ENCODE peak calls at places on chromosomes 13 and 19, in five cellular contexts. One of them, this sample, is unnamed.

GRCh38 chr13:98335721-98336120 is 158.7 kb upstream of the RNF113B start:
- DNase-seq in GM04504: no peak
- DNase-seq in neuronal stem cell: no peak
- DNase-seq in astrocyte of the hippocampus: no peak
- DNase-seq in iPS DF 19.7: no peak
- DNase-seq in this sample: no peak

GRCh38 chr19:3723883-3724282 is 15.7 kb downstream of the TJP3 start:
- DNase-seq in GM04504: no peak
- DNase-seq in neuronal stem cell: no peak
- DNase-seq in iPS DF 19.7: no peak
- DNase-seq in astrocyte of the hippocampus: no peak
- DNase-seq in this sample: no peak

GRCh38 chr13:98297043-98297442 is 120.0 kb upstream of the RNF113B start:
- DNase-seq in neuronal stem cell: no peak
- DNase-seq in GM04504: no peak
- DNase-seq in iPS DF 19.7: no peak
- DNase-seq in astrocyte of the hippocampus: no peak
- DNase-seq in this sample: no peak

GRCh38 chr13:32746474-32746873 is 160.2 kb downstream of the PDS5B start:
- DNase-seq in GM04504: no peak
- DNase-seq in iPS DF 19.7: no peak
- DNase-seq in neuronal stem cell: no peak
- DNase-seq in astrocyte of the hippocampus: peak; percentile 89
- DNase-seq in this sample: no peak

GRCh38 chr13:111152836-111153235 is 37.7 kb downstream of the ARHGEF7 start:
- DNase-seq in iPS DF 19.7: no peak
- DNase-seq in astrocyte of the hippocampus: no peak
- DNase-seq in neuronal stem cell: peak; percentile 4
- DNase-seq in GM04504: no peak
- DNase-seq in this sample: no peak

GRCh38 chr13:94674609-94675348 is 37.6 kb downstream of the SOX21 start:
- DNase-seq in GM04504: no peak
- DNase-seq in neuronal stem cell: peak; percentile 69
- DNase-seq in iPS DF 19.7: peak; percentile 38
- DNase-seq in astrocyte of the hippocampus: peak; percentile 70
- DNase-seq in this sample: peak; percentile 58

GRCh38 chr19:42601811-42602443 is 7.2 kb upstream of the CEACAM8 start:
- DNase-seq in GM04504: peak; percentile 22
- DNase-seq in astrocyte of the hippocampus: peak; percentile 69
- DNase-seq in neuronal stem cell: no peak
- DNase-seq in iPS DF 19.7: no peak
- DNase-seq in this sample: no peak

GRCh38 chr13:98389319-98389718 is 187.6 kb downstream of the STK24 start:
- DNase-seq in iPS DF 19.7: no peak
- DNase-seq in GM04504: no peak
- DNase-seq in astrocyte of the hippocampus: no peak
- DNase-seq in neuronal stem cell: no peak
- DNase-seq in this sample: no peak

GRCh38 chr13:113849981-113850721 is 13.7 kb downstream of the GAS6 start:
- DNase-seq in neuronal stem cell: no peak
- DNase-seq in astrocyte of the hippocampus: no peak
- DNase-seq in GM04504: no peak
- DNase-seq in iPS DF 19.7: no peak
- DNase-seq in this sample: no peak

GRCh38 chr13:26280295-26280694 is 26.4 kb downstream of the CDK8 start:
- DNase-seq in neuronal stem cell: no peak
- DNase-seq in astrocyte of the hippocampus: peak; percentile 74
- DNase-seq in iPS DF 19.7: no peak
- DNase-seq in GM04504: peak; percentile 27
- DNase-seq in this sample: no peak

GRCh38 chr19:38095411-38096308 is 128.4 kb downstream of the DPF1 start:
- DNase-seq in astrocyte of the hippocampus: peak; percentile 83
- DNase-seq in iPS DF 19.7: peak; percentile 35
- DNase-seq in neuronal stem cell: peak; percentile 67
- DNase-seq in GM04504: peak; percentile 55
- DNase-seq in this sample: peak; percentile 60

GRCh38 chr13:65479692-65480091 is 1750.4 kb downstream of the PCDH9 start:
- DNase-seq in astrocyte of the hippocampus: no peak
- DNase-seq in GM04504: no peak
- DNase-seq in iPS DF 19.7: no peak
- DNase-seq in neuronal stem cell: no peak
- DNase-seq in this sample: no peak

GRCh38 chr19:5983367-5983955 is 5.5 kb upstream of the RANBP3 start:
- DNase-seq in neuronal stem cell: no peak
- DNase-seq in iPS DF 19.7: no peak
- DNase-seq in GM04504: no peak
- DNase-seq in astrocyte of the hippocampus: no peak
- DNase-seq in this sample: no peak

GRCh38 chr13:21625366-21625765 is 21.4 kb upstream of the MICU2 start:
- DNase-seq in GM04504: peak; percentile 11
- DNase-seq in iPS DF 19.7: peak; percentile 7
- DNase-seq in astrocyte of the hippocampus: peak; percentile 46
- DNase-seq in neuronal stem cell: no peak
- DNase-seq in this sample: no peak

GRCh38 chr13:100508996-100509395 is 79.6 kb downstream of the GGACT start:
- DNase-seq in astrocyte of the hippocampus: no peak
- DNase-seq in iPS DF 19.7: no peak
- DNase-seq in GM04504: no peak
- DNase-seq in neuronal stem cell: no peak
- DNase-seq in this sample: no peak

GRCh38 chr13:55554741-55555140 is 1586.0 kb upstream of the PRR20A start:
- DNase-seq in astrocyte of the hippocampus: no peak
- DNase-seq in neuronal stem cell: no peak
- DNase-seq in GM04504: no peak
- DNase-seq in iPS DF 19.7: no peak
- DNase-seq in this sample: no peak

GRCh38 chr13:55000844-55001243 is 1972.2 kb downstream of the OLFM4 start:
- DNase-seq in astrocyte of the hippocampus: no peak
- DNase-seq in GM04504: no peak
- DNase-seq in iPS DF 19.7: no peak
- DNase-seq in neuronal stem cell: no peak
- DNase-seq in this sample: peak; percentile 75

GRCh38 chr19:44951179-44952159 is 3.7 kb upstream of the CLPTM1 start:
- DNase-seq in neuronal stem cell: peak; percentile 82
- DNase-seq in iPS DF 19.7: no peak
- DNase-seq in GM04504: peak; percentile 58
- DNase-seq in astrocyte of the hippocampus: peak; percentile 87
- DNase-seq in this sample: peak; percentile 68

GRCh38 chr13:21742041-21742440 is 71.2 kb downstream of the FGF9 start:
- DNase-seq in GM04504: no peak
- DNase-seq in iPS DF 19.7: no peak
- DNase-seq in astrocyte of the hippocampus: no peak
- DNase-seq in neuronal stem cell: no peak
- DNase-seq in this sample: no peak

GRCh38 chr19:3387645-3388589 is 21.5 kb downstream of the NFIC start:
- DNase-seq in astrocyte of the hippocampus: peak; percentile 86
- DNase-seq in neuronal stem cell: no peak
- DNase-seq in iPS DF 19.7: no peak
- DNase-seq in GM04504: no peak
- DNase-seq in this sample: no peak

GRCh38 chr13:78657699-78658629 is 991 bp downstream of the OBI1 start:
- DNase-seq in GM04504: no peak
- DNase-seq in iPS DF 19.7: peak; percentile 95
- DNase-seq in neuronal stem cell: peak; percentile 42
- DNase-seq in astrocyte of the hippocampus: peak; percentile 16
- DNase-seq in this sample: peak; percentile 55

GRCh38 chr13:62046512-62046911 is 630.9 kb upstream of the PCDH20 start:
- DNase-seq in neuronal stem cell: no peak
- DNase-seq in iPS DF 19.7: no peak
- DNase-seq in GM04504: no peak
- DNase-seq in astrocyte of the hippocampus: no peak
- DNase-seq in this sample: no peak

GRCh38 chr13:106352850-106353249 is 182.6 kb downstream of the EFNB2 start:
- DNase-seq in GM04504: no peak
- DNase-seq in iPS DF 19.7: no peak
- DNase-seq in astrocyte of the hippocampus: no peak
- DNase-seq in neuronal stem cell: no peak
- DNase-seq in this sample: no peak

GRCh38 chr13:93248627-93249047 is 22.0 kb downstream of the GPC6 start:
- DNase-seq in astrocyte of the hippocampus: peak; percentile 87
- DNase-seq in neuronal stem cell: peak; percentile 40
- DNase-seq in iPS DF 19.7: no peak
- DNase-seq in GM04504: no peak
- DNase-seq in this sample: no peak

GRCh38 chr19:13788991-13789390 is 6.3 kb upstream of the ZSWIM4 start:
- DNase-seq in astrocyte of the hippocampus: peak; percentile 77
- DNase-seq in iPS DF 19.7: no peak
- DNase-seq in neuronal stem cell: no peak
- DNase-seq in GM04504: peak; percentile 51
- DNase-seq in this sample: no peak

GRCh38 chr13:83221256-83221655 is 661.0 kb downstream of the SLITRK1 start:
- DNase-seq in neuronal stem cell: no peak
- DNase-seq in iPS DF 19.7: no peak
- DNase-seq in astrocyte of the hippocampus: peak; percentile 19
- DNase-seq in GM04504: no peak
- DNase-seq in this sample: no peak

GRCh38 chr13:110027470-110028240 is 241.3 kb upstream of the IRS2 start:
- DNase-seq in iPS DF 19.7: no peak
- DNase-seq in neuronal stem cell: no peak
- DNase-seq in astrocyte of the hippocampus: no peak
- DNase-seq in GM04504: no peak
- DNase-seq in this sample: no peak

GRCh38 chr19:9793051-9793591 is 24.6 kb upstream of the ZNF846 start:
- DNase-seq in GM04504: no peak
- DNase-seq in iPS DF 19.7: no peak
- DNase-seq in astrocyte of the hippocampus: peak; percentile 70
- DNase-seq in neuronal stem cell: no peak
- DNase-seq in this sample: no peak

GRCh38 chr13:89846890-89847585 is 1500.4 kb upstream of the MIR17HG start:
- DNase-seq in iPS DF 19.7: no peak
- DNase-seq in neuronal stem cell: no peak
- DNase-seq in astrocyte of the hippocampus: no peak
- DNase-seq in GM04504: no peak
- DNase-seq in this sample: no peak

GRCh38 chr19:52211926-52212571 is 22.2 kb downstream of the PPP2R1A start:
- DNase-seq in GM04504: no peak
- DNase-seq in iPS DF 19.7: no peak
- DNase-seq in astrocyte of the hippocampus: no peak
- DNase-seq in neuronal stem cell: no peak
- DNase-seq in this sample: no peak

GRCh38 chr13:24008679-24009078 is 111.4 kb upstream of the C1QTNF9B start:
- DNase-seq in iPS DF 19.7: no peak
- DNase-seq in neuronal stem cell: no peak
- DNase-seq in astrocyte of the hippocampus: peak; percentile 33
- DNase-seq in GM04504: no peak
- DNase-seq in this sample: no peak

GRCh38 chr13:46031581-46032263 is 20.8 kb downstream of the ZC3H13 start:
- DNase-seq in neuronal stem cell: no peak
- DNase-seq in astrocyte of the hippocampus: no peak
- DNase-seq in iPS DF 19.7: no peak
- DNase-seq in GM04504: no peak
- DNase-seq in this sample: no peak

GRCh38 chr13:40963927-40964326 is 55.2 kb downstream of the ELF1 start:
- DNase-seq in iPS DF 19.7: no peak
- DNase-seq in GM04504: no peak
- DNase-seq in neuronal stem cell: no peak
- DNase-seq in astrocyte of the hippocampus: peak; percentile 11
- DNase-seq in this sample: no peak

This sample was measured in iPS DF 6.9.